ENCODE peak calls at places on chromosomes 6 and 20, in six cellular contexts. One of them, this sample, is unnamed. For H3K4me1 and H3K27me3, the result is how much of the 10 kb centered on the place peaks cover.

GRCh38 chr6:110357696-110358535 is at the start of gene METTL24:
- DNase-seq in ovary: peak
- DNase-seq in endothelial cell of umbilical vein: no peak
- DNase-seq in heart left ventricle: no peak
- DNase-seq in spleen: no peak
- DNase-seq in body of pancreas: peak
- DNase-seq in this sample: no peak

GRCh38 chr6:108068618-108069017 is 5.9 kb downstream of the OSTM1 start:
- DNase-seq in ovary: no peak
- DNase-seq in endothelial cell of umbilical vein: no peak
- DNase-seq in body of pancreas: no peak
- DNase-seq in heart left ventricle: no peak
- DNase-seq in spleen: no peak
- DNase-seq in this sample: no peak

GRCh38 chr6:144678844-144679243 is 393.7 kb downstream of the UTRN start:
- DNase-seq in endothelial cell of umbilical vein: peak
- DNase-seq in heart left ventricle: no peak
- DNase-seq in spleen: no peak
- DNase-seq in ovary: no peak
- DNase-seq in body of pancreas: no peak
- DNase-seq in this sample: no peak

GRCh38 chr20:46050885-46051284 is 21.9 kb downstream of the SLC12A5 start:
- DNase-seq in ovary: no peak
- DNase-seq in body of pancreas: no peak
- DNase-seq in heart left ventricle: no peak
- DNase-seq in endothelial cell of umbilical vein: no peak
- DNase-seq in spleen: no peak
- DNase-seq in this sample: no peak

GRCh38 chr6:17202526-17202925 is 78.6 kb upstream of the RBM24 start:
- DNase-seq in heart left ventricle: peak
- DNase-seq in spleen: no peak
- DNase-seq in body of pancreas: no peak
- DNase-seq in ovary: no peak
- DNase-seq in endothelial cell of umbilical vein: no peak
- DNase-seq in this sample: no peak

GRCh38 chr6:139112146-139112545 is 22.7 kb upstream of the HECA start:
- DNase-seq in ovary: no peak
- DNase-seq in endothelial cell of umbilical vein: no peak
- DNase-seq in spleen: no peak
- DNase-seq in body of pancreas: no peak
- DNase-seq in heart left ventricle: no peak
- DNase-seq in this sample: no peak

GRCh38 chr20:17637413-17637780 is 44.6 kb downstream of the RRBP1 start:
- DNase-seq in heart left ventricle: no peak
- DNase-seq in body of pancreas: no peak
- DNase-seq in endothelial cell of umbilical vein: no peak
- DNase-seq in spleen: no peak
- DNase-seq in ovary: no peak
- DNase-seq in this sample: no peak

GRCh38 chr6:66057034-66057433 is 350.0 kb upstream of the EYS start:
- DNase-seq in spleen: no peak
- DNase-seq in heart left ventricle: no peak
- DNase-seq in endothelial cell of umbilical vein: no peak
- DNase-seq in body of pancreas: no peak
- DNase-seq in ovary: no peak
- DNase-seq in this sample: no peak

GRCh38 chr6:123127807-123128206 is 131.8 kb downstream of the CLVS2 start:
- DNase-seq in endothelial cell of umbilical vein: no peak
- DNase-seq in heart left ventricle: no peak
- DNase-seq in ovary: no peak
- DNase-seq in spleen: no peak
- DNase-seq in body of pancreas: no peak
- DNase-seq in this sample: no peak

GRCh38 chr6:157644043-157644810 is 178.8 kb upstream of the SNX9 start:
- DNase-seq in body of pancreas: no peak
- DNase-seq in endothelial cell of umbilical vein: peak
- DNase-seq in spleen: no peak
- DNase-seq in heart left ventricle: no peak
- DNase-seq in ovary: no peak
- DNase-seq in this sample: no peak

GRCh38 chr20:57650756-57651483 is 30.7 kb upstream of the ZBP1 start:
- DNase-seq in ovary: no peak
- DNase-seq in heart left ventricle: no peak
- DNase-seq in endothelial cell of umbilical vein: no peak
- DNase-seq in spleen: peak
- DNase-seq in body of pancreas: no peak
- DNase-seq in this sample: peak

GRCh38 chr6:4986999-4987398 is 16.8 kb downstream of the RPP40 start:
- DNase-seq in heart left ventricle: no peak
- DNase-seq in ovary: no peak
- DNase-seq in endothelial cell of umbilical vein: no peak
- DNase-seq in body of pancreas: no peak
- DNase-seq in spleen: no peak
- DNase-seq in this sample: no peak

GRCh38 chr6:35184580-35185301 is 29.0 kb upstream of the SCUBE3 start:
- DNase-seq in body of pancreas: no peak
- DNase-seq in heart left ventricle: no peak
- DNase-seq in endothelial cell of umbilical vein: no peak
- DNase-seq in ovary: no peak
- DNase-seq in spleen: no peak
- DNase-seq in this sample: no peak

GRCh38 chr6:47111685-47112084 is 69.6 kb upstream of the ADGRF1 start:
- DNase-seq in heart left ventricle: no peak
- DNase-seq in endothelial cell of umbilical vein: peak
- DNase-seq in spleen: no peak
- DNase-seq in body of pancreas: no peak
- DNase-seq in ovary: no peak
- DNase-seq in this sample: no peak

GRCh38 chr6:33987531-33988021 is 158.3 kb downstream of the GRM4 start:
- DNase-seq in ovary: no peak
- DNase-seq in heart left ventricle: no peak
- DNase-seq in body of pancreas: peak
- DNase-seq in endothelial cell of umbilical vein: no peak
- DNase-seq in spleen: peak
- DNase-seq in this sample: peak

GRCh38 chr6:53931086-53931485 is 136.3 kb downstream of the LRRC1 start:
- DNase-seq in endothelial cell of umbilical vein: no peak
- DNase-seq in body of pancreas: no peak
- DNase-seq in spleen: no peak
- DNase-seq in ovary: no peak
- DNase-seq in heart left ventricle: no peak
- DNase-seq in this sample: no peak

GRCh38 chr6:78810146-78810545 is 57.2 kb upstream of the IRAK1BP1 start:
- DNase-seq in endothelial cell of umbilical vein: peak
- DNase-seq in spleen: no peak
- DNase-seq in body of pancreas: no peak
- DNase-seq in heart left ventricle: no peak
- DNase-seq in ovary: no peak
- DNase-seq in this sample: no peak

GRCh38 chr6:71248306-71248705 is 40.3 kb upstream of the OGFRL1 start:
- DNase-seq in ovary: no peak
- DNase-seq in endothelial cell of umbilical vein: peak
- DNase-seq in spleen: no peak
- DNase-seq in heart left ventricle: no peak
- DNase-seq in body of pancreas: no peak
- DNase-seq in this sample: no peak

GRCh38 chr20:5662769-5663168 is 87.4 kb upstream of the SHLD1 start:
- DNase-seq in ovary: no peak
- DNase-seq in endothelial cell of umbilical vein: no peak
- DNase-seq in body of pancreas: no peak
- DNase-seq in spleen: no peak
- DNase-seq in heart left ventricle: no peak
- DNase-seq in this sample: no peak

GRCh38 chr6:159815410-159815809 is 15.3 kb downstream of the PNLDC1 start:
- DNase-seq in spleen: no peak
- DNase-seq in heart left ventricle: no peak
- DNase-seq in endothelial cell of umbilical vein: no peak
- DNase-seq in ovary: no peak
- DNase-seq in body of pancreas: no peak
- DNase-seq in this sample: no peak

GRCh38 chr6:119881416-119881815 is 531.9 kb upstream of the MAN1A1 start:
- DNase-seq in body of pancreas: no peak
- DNase-seq in spleen: no peak
- DNase-seq in ovary: no peak
- DNase-seq in endothelial cell of umbilical vein: no peak
- DNase-seq in heart left ventricle: no peak
- DNase-seq in this sample: no peak

GRCh38 chr6:29926795-29927427 is 15.4 kb upstream of the HLA-A start:
- DNase-seq in spleen: peak
- DNase-seq in endothelial cell of umbilical vein: peak
- DNase-seq in ovary: peak
- DNase-seq in body of pancreas: peak
- DNase-seq in heart left ventricle: peak
- DNase-seq in this sample: no peak
- TF ChIP-seq POLR2A in spleen: no peak
- TF ChIP-seq POLR2A in endothelial cell of umbilical vein: no peak
- TF ChIP-seq POLR2A in ovary: peak
- TF ChIP-seq POLR2A in body of pancreas: peak
- TF ChIP-seq POLR2A in heart left ventricle: peak
- TF ChIP-seq POLR2A in this sample: peak

GRCh38 chr6:150607044-150607650 is 7.5 kb downstream of the PLEKHG1 start:
- DNase-seq in spleen: no peak
- DNase-seq in heart left ventricle: no peak
- DNase-seq in endothelial cell of umbilical vein: no peak
- DNase-seq in body of pancreas: no peak
- DNase-seq in ovary: no peak
- DNase-seq in this sample: no peak
- H3K4me1 ChIP-seq in spleen: under half
- H3K4me1 ChIP-seq in heart left ventricle: under half
- H3K4me1 ChIP-seq in endothelial cell of umbilical vein: under half
- H3K4me1 ChIP-seq in body of pancreas: under half
- H3K4me1 ChIP-seq in ovary: under half
- H3K4me1 ChIP-seq in this sample: under half

GRCh38 chr20:20367681-20368413 is at the start of gene INSM1:
- DNase-seq in endothelial cell of umbilical vein: no peak
- DNase-seq in heart left ventricle: no peak
- DNase-seq in spleen: no peak
- DNase-seq in ovary: no peak
- DNase-seq in body of pancreas: no peak
- DNase-seq in this sample: no peak
- H3K27me3 ChIP-seq in endothelial cell of umbilical vein: half or more
- H3K27me3 ChIP-seq in heart left ventricle: half or more
- H3K27me3 ChIP-seq in spleen: half or more
- H3K27me3 ChIP-seq in ovary: under half
- H3K27me3 ChIP-seq in body of pancreas: under half
- H3K27me3 ChIP-seq in this sample: under half

GRCh38 chr20:3720626-3721025 is 8.2 kb upstream of the SIGLEC1 start:
- DNase-seq in spleen: no peak
- DNase-seq in body of pancreas: no peak
- DNase-seq in ovary: no peak
- DNase-seq in heart left ventricle: no peak
- DNase-seq in endothelial cell of umbilical vein: no peak
- DNase-seq in this sample: no peak
- TF ChIP-seq POLR2A in spleen: no peak
- TF ChIP-seq POLR2A in body of pancreas: no peak
- TF ChIP-seq POLR2A in ovary: no peak
- TF ChIP-seq POLR2A in heart left ventricle: no peak
- TF ChIP-seq POLR2A in endothelial cell of umbilical vein: no peak
- TF ChIP-seq POLR2A in this sample: no peak